ENCODE peak calls at places on chromosomes 6 and 20, in ten cellular contexts. N is adrenal gland, T is GM12878, E is A549, F is ovary, W is prostate gland, I is HCT116, K is heart left ventricle, M is K562, D is spleen. U is an unnamed sample.

GRCh38 chr6:52551483-52552277 is 25.2 kb downstream of the TRAM2 start:
- DNase-seq in K (peak; percentile 79), N (peak; percentile 79), F (peak; percentile 77), T (no peak), I (no peak), D (no peak), W (peak; percentile 50), M (no peak), E (no peak), U (peak; percentile 86)

GRCh38 chr6:99276747-99277146 is 72.7 kb downstream of the FAXC start:
- DNase-seq in I (no peak), M (no peak), T (no peak), E (no peak), W (no peak), N (no peak), K (no peak), D (no peak), F (no peak), U (no peak)

GRCh38 chr6:20332441-20333006 is 69.2 kb upstream of the E2F3 start:
- DNase-seq in E (no peak), K (no peak), W (no peak), D (no peak), F (no peak), I (no peak), N (no peak), T (no peak), M (peak; percentile 27), U (no peak)

GRCh38 chr6:23692184-23692583 is 433.8 kb upstream of the NRSN1 start:
- DNase-seq in I (no peak), N (no peak), M (no peak), D (no peak), F (no peak), E (no peak), T (no peak), K (no peak), W (peak; percentile 14), U (no peak)

GRCh38 chr20:32528291-32528891 is 56.7 kb downstream of the NOL4L start:
- DNase-seq in T (no peak), N (no peak), E (no peak), K (peak; percentile 88), M (no peak), I (no peak), F (peak; percentile 53), W (no peak), D (peak; percentile 80), U (peak; percentile 65)

GRCh38 chr6:163825033-163825432 is 410.5 kb downstream of the QKI start:
- DNase-seq in N (no peak), I (no peak), W (no peak), D (no peak), E (no peak), F (no peak), T (no peak), M (no peak), K (no peak), U (no peak)

GRCh38 chr6:15980801-15981200 is 148.1 kb upstream of the MYLIP start:
- DNase-seq in F (no peak), T (no peak), E (no peak), I (no peak), N (no peak), W (no peak), K (no peak), D (no peak), M (no peak), U (no peak)

GRCh38 chr6:30782425-30783014 is 38.2 kb upstream of the IER3 start:
- DNase-seq in M (no peak), T (no peak), N (no peak), F (no peak), W (peak; percentile 39), I (peak; percentile 75), K (no peak), D (no peak), E (peak; percentile 33), U (no peak)

GRCh38 chr6:83594936-83595335 is 82.6 kb downstream of the PRSS35 start:
- DNase-seq in D (no peak), F (no peak), I (no peak), N (no peak), T (no peak), W (no peak), E (no peak), M (no peak), K (no peak), U (no peak)

GRCh38 chr6:148364056-148364844 is 21.6 kb downstream of the SASH1 start:
- DNase-seq in K (no peak), D (no peak), N (peak; percentile 29), T (no peak), W (no peak), M (no peak), I (no peak), E (no peak), F (no peak), U (no peak)

GRCh38 chr6:38640216-38640909 is 634 bp upstream of the BTBD9 start:
- DNase-seq in I (no peak), E (peak; percentile 33), T (peak; percentile 19), K (no peak), M (no peak), F (peak; percentile 35), D (peak; percentile 77), W (no peak), N (no peak), U (no peak)

GRCh38 chr6:160347259-160348208 is 644 bp upstream of the SLC22A3 start:
- DNase-seq in D (no peak), I (no peak), T (no peak), K (no peak), M (no peak), E (peak; percentile 45), N (peak; percentile 19), F (no peak), W (no peak), U (no peak)

GRCh38 chr6:131687022-131687421 is 14.2 kb downstream of the OR2A4 start:
- DNase-seq in W (no peak), K (no peak), E (no peak), F (no peak), T (no peak), I (no peak), N (no peak), M (no peak), D (no peak), U (no peak)

GRCh38 chr6:142387997-142388815 is 86.4 kb downstream of the ADGRG6 start:
- DNase-seq in K (no peak), D (no peak), E (no peak), F (no peak), N (no peak), T (no peak), M (no peak), W (no peak), I (no peak), U (no peak)

GRCh38 chr20:8094415-8094818 is 37.6 kb upstream of the PLCB1 start:
- DNase-seq in E (no peak), T (no peak), M (no peak), D (no peak), I (no peak), N (peak; percentile 64), K (peak; percentile 84), W (peak; percentile 96), F (peak; percentile 85), U (peak; percentile 80)

GRCh38 chr20:32458061-32458836 is 100.1 kb downstream of the ASXL1 start:
- DNase-seq in W (no peak), D (no peak), N (no peak), E (no peak), T (no peak), K (no peak), I (no peak), F (peak; percentile 40), M (no peak), U (no peak)

DNA sequence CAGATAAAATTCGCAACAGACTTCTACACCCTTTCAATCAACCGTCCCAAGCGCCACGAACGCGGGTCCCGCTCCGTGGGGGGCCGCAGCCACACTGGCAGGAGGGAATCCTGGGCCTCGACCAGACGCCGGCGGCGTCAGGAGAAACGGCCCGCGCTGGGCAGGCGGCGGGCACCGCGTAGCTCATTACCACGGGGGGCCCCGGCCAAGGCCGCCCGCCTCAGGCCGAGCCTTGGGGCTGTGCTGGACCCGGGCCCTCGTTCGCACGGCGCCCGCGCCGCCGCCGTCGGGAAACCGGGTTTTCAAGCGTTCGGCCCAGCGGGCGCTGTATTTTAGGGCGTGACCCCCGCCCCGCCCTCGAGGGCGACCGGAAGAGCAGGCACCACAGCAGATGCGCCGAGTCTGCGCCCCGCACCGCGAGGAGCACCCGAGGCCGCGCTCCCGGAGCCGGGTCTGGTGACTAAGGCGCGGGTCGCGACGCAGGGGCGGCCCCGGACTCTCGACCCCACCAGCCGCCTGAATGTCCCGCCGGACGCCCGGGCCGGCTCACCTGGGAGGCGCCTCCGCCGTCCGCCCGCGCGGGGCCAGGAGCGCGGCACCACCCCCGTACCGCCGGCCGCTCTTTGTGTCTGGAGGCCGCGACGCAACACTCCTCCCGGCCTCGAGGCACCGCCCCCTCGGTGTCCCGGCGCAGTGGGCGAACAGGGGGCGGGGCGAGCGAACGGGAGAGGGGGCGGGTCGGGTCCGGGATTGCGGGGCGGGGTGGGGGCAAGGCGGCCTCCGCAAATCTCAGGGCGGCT is at the start of gene NINL:
- DNase-seq in D (peak; percentile 80), M (peak; percentile 24), N (peak; percentile 54), T (no peak), E (peak; percentile 83), F (peak; percentile 86), K (peak; percentile 62), W (peak; percentile 49), I (no peak), U (peak; percentile 63)
- TF ChIP-seq POLR2A in D (no peak), M (no peak), N (peak; percentile 82), T (peak; percentile 30), E (peak; percentile 89), F (peak; percentile 59), K (peak; percentile 30), W (peak; percentile 60), I (peak; percentile 57), U (no peak)

DNA sequence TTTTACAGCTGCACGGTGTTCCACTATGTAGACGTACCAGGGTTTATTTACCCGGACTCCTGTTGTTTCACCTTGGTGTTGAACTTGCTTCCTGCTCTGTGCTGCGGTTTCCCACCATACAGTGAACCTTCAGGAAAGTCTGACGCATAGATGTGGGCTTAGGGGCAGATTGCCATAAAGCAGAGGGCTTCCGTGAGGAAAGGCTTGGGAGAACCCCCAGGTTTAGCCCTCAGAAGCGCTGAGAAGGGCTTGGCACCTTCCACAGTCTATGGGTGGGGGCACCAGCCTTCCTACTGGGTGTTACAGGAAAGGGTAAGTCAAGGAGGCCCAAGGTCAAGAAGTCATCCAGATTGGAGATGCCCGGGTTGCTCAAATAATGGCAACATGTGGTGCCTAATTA is 19.2 kb upstream of the MRPS18A start:
- DNase-seq in M (no peak), K (no peak), I (no peak), E (no peak), N (no peak), T (no peak), F (no peak), W (no peak), D (no peak), U (no peak)
- TF ChIP-seq POLR2A in M (no peak), K (no peak), I (no peak), E (no peak), N (no peak), T (no peak), F (no peak), W (no peak), D (no peak), U (no peak)

GRCh38 chr20:43579861-43580793 is 10.6 kb upstream of the IFT52 start:
- DNase-seq in F (no peak), M (peak; percentile 75), N (no peak), K (no peak), W (no peak), E (no peak), T (no peak), I (no peak), D (peak; percentile 11), U (no peak)
- TF ChIP-seq POLR2A in F (no peak), M (no peak), N (no peak), K (no peak), W (no peak), E (no peak), T (no peak), I (no peak), D (no peak), U (no peak)

GRCh38 chr6:125918681-125919566 is 37.6 kb upstream of the HINT3 start:
- DNase-seq in I (no peak), K (peak; percentile 30), F (no peak), W (peak; percentile 67), E (peak; percentile 25), T (peak; percentile 93), M (peak; percentile 16), D (no peak), N (peak; percentile 67), U (peak; percentile 52)
- TF ChIP-seq POLR2A in I (no peak), K (no peak), F (no peak), W (peak; percentile 79), E (peak; percentile 8), T (peak; percentile 72), M (no peak), D (no peak), N (peak; percentile 22), U (no peak)